ENCODE peak calls at places on chromosomes 13 and 19, in ten cellular contexts. Y is PC-3, N is lung, T is GM23338, H is hepatocyte, D is tibial artery, X is astrocyte, V is body of pancreas, C is uterus, A is heart left ventricle. J is an unnamed sample. For H3K4me1, the result is how much of the 10 kb centered on the place peaks cover.

GRCh38 chr13:89061821-89062220 is 1390.7 kb downstream of the SLITRK5 start:
- DNase-seq in H (no peak), C (no peak), D (no peak), A (no peak), X (no peak), Y (peak), N (no peak), T (no peak), V (peak), J (no peak)

GRCh38 chr13:24280722-24281121 is 28.7 kb upstream of the C1QTNF9 start:
- DNase-seq in X (no peak), C (no peak), V (no peak), H (no peak), N (no peak), T (no peak), D (no peak), A (no peak), Y (no peak), J (no peak)

GRCh38 chr19:44737238-44738160 is 11.0 kb upstream of the BCL3 start:
- DNase-seq in V (peak), T (no peak), A (no peak), C (no peak), N (no peak), Y (no peak), H (no peak), D (no peak), X (peak), J (no peak)

GRCh38 chr19:9413240-9413954 is 22.0 kb downstream of the ZNF266 start:
- DNase-seq in Y (no peak), D (no peak), V (no peak), T (peak), H (no peak), X (no peak), C (no peak), A (no peak), N (no peak), J (no peak)

GRCh38 chr19:45933759-45934158 is 19.2 kb upstream of the NANOS2 start:
- DNase-seq in Y (no peak), N (no peak), H (no peak), T (no peak), A (no peak), C (no peak), X (no peak), D (no peak), V (no peak), J (no peak)

GRCh38 chr19:49190781-49191180 is 33.2 kb downstream of the TRPM4 start:
- DNase-seq in T (no peak), A (no peak), C (no peak), D (no peak), X (no peak), N (no peak), V (no peak), H (no peak), Y (no peak), J (no peak)

GRCh38 chr19:33064778-33065550 is at the start of gene RHPN2:
- DNase-seq in C (peak), D (no peak), A (peak), X (no peak), N (peak), V (peak), T (peak), Y (peak), H (peak), J (peak)

GRCh38 chr19:43774103-43774939 is 6.5 kb downstream of the KCNN4 start:
- DNase-seq in H (peak), V (peak), X (peak), D (no peak), Y (no peak), C (peak), A (peak), N (peak), T (peak), J (no peak)

GRCh38 chr13:19961924-19962323 is 3.4 kb downstream of the ZMYM2 start:
- DNase-seq in T (no peak), H (no peak), X (no peak), A (no peak), N (no peak), Y (no peak), V (no peak), D (no peak), C (no peak), J (no peak)

GRCh38 chr19:7494416-7495098 is 5.7 kb upstream of the PEX11G start:
- DNase-seq in A (peak), H (no peak), D (peak), V (peak), C (no peak), X (no peak), T (no peak), Y (no peak), N (no peak), J (peak)

GRCh38 chr13:24865158-24865557 is 101.2 kb downstream of the RNF17 start:
- DNase-seq in A (no peak), T (no peak), D (no peak), V (no peak), X (no peak), Y (peak), H (no peak), N (no peak), C (no peak), J (no peak)

GRCh38 chr13:93715866-93716265 is 489.3 kb downstream of the GPC6 start:
- DNase-seq in C (no peak), D (no peak), A (no peak), V (no peak), Y (peak), X (no peak), N (no peak), T (no peak), H (no peak), J (no peak)

GRCh38 chr13:94205896-94206295 is 273.6 kb downstream of the DCT start:
- DNase-seq in N (no peak), V (no peak), D (no peak), C (no peak), X (no peak), Y (no peak), T (no peak), H (no peak), A (no peak), J (no peak)

GRCh38 chr13:102903659-102904407 is 58.0 kb downstream of the ERCC5 start:
- DNase-seq in T (peak), H (no peak), X (no peak), V (no peak), N (no peak), Y (peak), D (no peak), A (no peak), C (no peak), J (no peak)

GRCh38 chr13:40376296-40376849 is 290.1 kb downstream of the FOXO1 start:
- DNase-seq in X (no peak), Y (no peak), A (no peak), V (no peak), C (no peak), H (no peak), T (no peak), N (no peak), D (no peak), J (no peak)

GRCh38 chr19:40139533-40140287 is 49.0 kb upstream of the ZNF780A start:
- DNase-seq in X (peak), D (no peak), H (peak), T (peak), Y (peak), N (no peak), V (peak), C (no peak), A (no peak), J (no peak)

GRCh38 chr19:14432817-14433453 is at the start of gene PKN1:
- DNase-seq in X (no peak), A (peak), V (peak), C (peak), Y (peak), H (peak), N (no peak), D (no peak), T (peak), J (no peak)

GRCh38 chr13:44040070-44040753 is 160.5 kb downstream of the LACC1 start:
- DNase-seq in V (no peak), C (no peak), H (no peak), D (no peak), T (no peak), N (no peak), X (peak), Y (peak), A (no peak), J (no peak)

GRCh38 chr13:39665763-39666162 is 10.3 kb downstream of the COG6 start:
- DNase-seq in C (no peak), T (no peak), H (no peak), V (no peak), Y (no peak), N (no peak), X (no peak), A (no peak), D (no peak), J (no peak)

GRCh38 chr19:49534632-49535385 is 7.0 kb downstream of the RCN3 start:
- DNase-seq in C (no peak), D (no peak), X (no peak), V (no peak), Y (no peak), N (no peak), H (no peak), A (no peak), T (no peak), J (no peak)

GRCh38 chr19:6069268-6069771 is 41.0 kb downstream of the RFX2 start:
- DNase-seq in A (no peak), N (no peak), D (no peak), X (no peak), V (no peak), Y (no peak), T (no peak), H (no peak), C (no peak), J (no peak)

GRCh38 chr19:6071103-6071485 is 39.2 kb downstream of the RFX2 start:
- DNase-seq in N (peak), V (no peak), D (no peak), T (no peak), H (no peak), Y (peak), C (no peak), X (peak), A (no peak), J (no peak)

GRCh38 chr19:6070179-6071102 is 39.9 kb downstream of the RFX2 start:
- DNase-seq in Y (no peak), T (no peak), X (no peak), A (no peak), V (no peak), H (no peak), D (no peak), N (peak), C (no peak), J (no peak)

GRCh38 chr19:6073858-6074708 is 36.2 kb downstream of the RFX2 start:
- DNase-seq in H (no peak), C (no peak), T (no peak), D (no peak), V (no peak), Y (no peak), X (no peak), N (no peak), A (no peak), J (no peak)

DNA sequence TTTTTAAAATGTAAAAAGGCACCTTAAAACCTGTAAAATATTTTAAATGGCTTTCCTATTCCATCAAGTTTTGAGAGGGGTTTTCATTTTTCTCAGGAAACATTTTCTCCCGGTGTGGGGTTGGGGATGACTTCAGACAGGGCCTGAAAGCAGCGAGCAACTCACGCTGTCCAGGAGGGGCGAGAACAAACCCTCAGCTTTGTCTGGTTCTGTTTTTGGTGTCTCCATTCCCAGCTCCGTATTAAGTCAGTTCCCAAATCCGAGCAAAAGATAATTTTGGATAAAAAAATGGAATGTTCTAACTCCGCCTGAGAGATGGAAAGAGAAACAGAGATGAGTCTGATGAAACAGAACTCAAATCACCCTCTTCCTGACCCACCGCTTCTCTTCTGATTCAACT is 38.5 kb downstream of the RFX2 start:
- DNase-seq in C (no peak), A (no peak), N (peak), T (no peak), D (no peak), H (no peak), X (no peak), Y (no peak), V (no peak), J (no peak)
- H3K4me1 ChIP-seq in C (under half), A (under half), N (under half), T (under half), D (under half), H (under half), X (under half), Y (under half), V (under half), J (under half)

GRCh38 chr13:51257187-51257586 is 35.0 kb downstream of the FAM124A start:
- DNase-seq in D (no peak), V (no peak), T (peak), C (no peak), N (no peak), H (no peak), Y (no peak), A (no peak), X (no peak), J (no peak)
- TF ChIP-seq CTCF in D (no peak), V (no peak), T (peak), C (no peak), N (no peak), H (no peak), Y (peak), A (no peak), X (no peak), J (peak)

GRCh38 chr13:99878921-99879610 is 92.5 kb downstream of the ZIC5 start:
- DNase-seq in D (no peak), T (no peak), N (no peak), A (no peak), Y (no peak), V (no peak), C (no peak), H (no peak), X (no peak), J (no peak)
- H3K4me1 ChIP-seq in D (under half), T (under half), N (under half), A (under half), Y (under half), V (under half), C (under half), H (under half), X (under half), J (under half)

DNA sequence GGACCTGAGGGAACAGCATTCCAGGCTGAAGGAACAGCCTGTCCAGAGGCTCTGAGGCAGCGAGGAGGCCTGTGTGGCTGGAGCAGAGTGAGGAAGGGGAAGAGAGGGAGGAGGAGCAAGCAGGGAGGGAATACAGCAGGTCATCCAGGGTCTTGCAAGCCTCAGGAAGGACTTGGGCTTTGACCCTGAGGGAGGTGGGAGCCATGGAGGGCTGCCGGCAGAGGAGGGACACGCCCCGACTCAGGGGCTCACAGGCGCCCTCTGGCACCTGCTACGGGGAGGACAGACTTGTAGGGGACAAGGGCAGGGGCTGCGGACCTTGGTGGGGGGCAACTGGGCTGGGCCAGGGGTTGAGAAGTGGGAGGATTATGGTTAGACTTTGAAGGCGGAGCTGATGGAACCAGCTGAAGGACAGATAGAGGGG is 4.7 kb downstream of the TINCR start:
- DNase-seq in V (no peak), H (no peak), Y (no peak), A (no peak), T (peak), N (no peak), D (no peak), X (no peak), C (no peak), J (no peak)
- TF ChIP-seq CTCF in V (no peak), H (no peak), Y (peak), A (no peak), T (peak), N (no peak), D (no peak), X (no peak), C (no peak), J (peak)

GRCh38 chr19:47623921-47624391 is 15.0 kb downstream of the BICRA start:
- DNase-seq in H (peak), V (no peak), T (no peak), Y (no peak), D (no peak), X (no peak), A (no peak), C (no peak), N (no peak), J (peak)
- H3K4me1 ChIP-seq in H (under half), V (under half), T (half or more), Y (under half), D (under half), X (under half), A (under half), C (under half), N (under half), J (under half)

GRCh38 chr19:17466487-17466850 is 3.9 kb upstream of the SLC27A1 start:
- DNase-seq in X (no peak), T (no peak), C (no peak), Y (no peak), A (no peak), D (no peak), H (no peak), N (no peak), V (no peak), J (no peak)
- TF ChIP-seq CTCF in X (no peak), T (no peak), C (no peak), Y (no peak), A (no peak), D (no peak), H (no peak), N (no peak), V (peak), J (no peak)

GRCh38 chr19:38656171-38656981 is 8.9 kb downstream of the ACTN4 start:
- DNase-seq in C (no peak), V (no peak), H (no peak), D (no peak), N (no peak), A (no peak), T (no peak), X (peak), Y (peak), J (peak)

GRCh38 chr19:38653028-38653571 is 5.7 kb downstream of the ACTN4 start:
- DNase-seq in Y (no peak), D (peak), N (no peak), X (peak), T (no peak), H (peak), V (peak), C (no peak), A (no peak), J (no peak)

GRCh38 chr19:38657633-38658222 is 10.3 kb downstream of the ACTN4 start:
- DNase-seq in C (no peak), H (peak), X (peak), Y (peak), A (no peak), T (peak), D (no peak), N (no peak), V (no peak), J (peak)

GRCh38 chr19:38654478-38655079 is 7.1 kb downstream of the ACTN4 start:
- DNase-seq in T (no peak), Y (no peak), H (no peak), C (no peak), A (no peak), X (peak), D (no peak), V (no peak), N (no peak), J (no peak)

GRCh38 chr19:38655148-38655824 is 7.8 kb downstream of the ACTN4 start:
- DNase-seq in V (no peak), N (no peak), T (no peak), X (peak), C (no peak), D (no peak), H (no peak), A (no peak), Y (no peak), J (peak)
- H3K4me1 ChIP-seq in V (half or more), N (under half), T (half or more), X (half or more), C (under half), D (under half), H (half or more), A (half or more), Y (half or more), J (half or more)